ENCODE peak calls at places on chromosomes 7 and 10, in five cellular contexts. X, P, K, D and V are unnamed samples.
A peak's percentile ranks its signal among the peaks of the same experiment; 100 is the strongest.

GRCh38 chr10:118875087-118875486 is 120.3 kb upstream of the CACUL1 start:
- DNase-seq in D (no peak), P (no peak), K (no peak), X (no peak), V (no peak)

GRCh38 chr7:265998-266850 is 23.7 kb upstream of the FOXL3 start:
- DNase-seq in D (no peak), K (no peak), P (no peak), X (no peak), V (peak; percentile 71)

GRCh38 chr10:6907877-6908530 is 327.9 kb upstream of the PRKCQ start:
- DNase-seq in X (no peak), D (no peak), P (no peak), K (no peak), V (no peak)

GRCh38 chr10:118807512-118808305 is 52.9 kb upstream of the CACUL1 start:
- DNase-seq in K (no peak), P (no peak), X (no peak), D (no peak), V (no peak)

GRCh38 chr7:41881313-41882130 is 178.6 kb upstream of the INHBA start:
- DNase-seq in K (no peak), P (no peak), D (no peak), X (no peak), V (peak; percentile 60)

GRCh38 chr7:87875151-87876039 is 765 bp downstream of the SLC25A40 start:
- DNase-seq in K (peak; percentile 9), P (no peak), D (no peak), X (peak; percentile 9), V (peak; percentile 48)

GRCh38 chr7:77426052-77426404 is 9.9 kb upstream of the GSAP start:
- DNase-seq in P (no peak), K (no peak), X (no peak), D (no peak), V (no peak)

GRCh38 chr10:101441539-101442455 is 87.8 kb downstream of the BTRC start:
- DNase-seq in P (peak; percentile 69), K (peak; percentile 67), X (peak; percentile 63), D (no peak), V (no peak)

GRCh38 chr7:155984609-155985405 is 172.5 kb upstream of the SHH start:
- DNase-seq in P (no peak), K (no peak), D (no peak), X (no peak), V (no peak)

GRCh38 chr10:48414778-48415177 is 108.3 kb downstream of the MAPK8 start:
- DNase-seq in D (no peak), X (peak; percentile 55), K (peak; percentile 77), P (peak; percentile 57), V (no peak)

GRCh38 chr10:12839349-12839927 is 162.1 kb downstream of the CCDC3 start:
- DNase-seq in D (no peak), K (no peak), X (no peak), P (no peak), V (peak; percentile 17)

GRCh38 chr10:32386623-32387022 is 39.7 kb upstream of the EPC1 start:
- DNase-seq in K (no peak), P (peak; percentile 3), X (peak; percentile 59), D (no peak), V (no peak)

GRCh38 chr10:33416691-33417090 is 82.2 kb upstream of the NRP1 start:
- DNase-seq in K (no peak), D (no peak), X (no peak), P (no peak), V (no peak)

GRCh38 chr7:2785071-2785500 is 59.0 kb downstream of the GNA12 start:
- DNase-seq in X (no peak), K (peak; percentile 18), P (peak; percentile 97), D (no peak), V (peak; percentile 79)

GRCh38 chr7:50495746-50496145 is 45.6 kb upstream of the FIGNL1 start:
- DNase-seq in K (no peak), D (no peak), P (no peak), X (no peak), V (no peak)

GRCh38 chr7:117871778-117872538 is 1.3 kb downstream of the CTTNBP2 start:
- DNase-seq in D (peak; percentile 68), K (no peak), P (no peak), X (no peak), V (peak; percentile 62)

GRCh38 chr7:107945332-107945731 is 54.3 kb downstream of the DLD start:
- DNase-seq in P (no peak), K (no peak), D (no peak), X (no peak), V (no peak)

GRCh38 chr7:151795168-151795754 is 81.7 kb downstream of the PRKAG2 start:
- DNase-seq in P (no peak), D (no peak), X (peak; percentile 34), K (no peak), V (peak; percentile 52)

GRCh38 chr10:36720931-36721330 is 404.5 kb upstream of the ANKRD30A start:
- DNase-seq in D (no peak), X (peak; percentile 100), K (no peak), P (no peak), V (no peak)

GRCh38 chr10:22629843-22630228 is 84.5 kb downstream of the PIP4K2A start:
- DNase-seq in D (no peak), P (no peak), K (no peak), X (no peak), V (no peak)

GRCh38 chr7:70316745-70317144 is 718.5 kb downstream of the AUTS2 start:
- DNase-seq in D (no peak), P (no peak), K (no peak), X (no peak), V (no peak)

GRCh38 chr10:84217746-84218145 is 7.6 kb downstream of the LRIT2 start:
- DNase-seq in X (no peak), P (no peak), D (no peak), K (no peak), V (no peak)

GRCh38 chr7:235576-236395 is 43.4 kb downstream of the FAM20C start:
- DNase-seq in P (no peak), X (no peak), D (no peak), K (no peak), V (no peak)

GRCh38 chr7:24035653-24036414 is 248.2 kb upstream of the NPY start:
- DNase-seq in P (no peak), X (no peak), D (no peak), K (no peak), V (no peak)

GRCh38 chr7:108017776-108018151 is 14.8 kb upstream of the LAMB1 start:
- DNase-seq in K (no peak), D (no peak), P (no peak), X (no peak), V (no peak)

GRCh38 chr7:40507166-40507565 is 372.4 kb downstream of the SUGCT start:
- DNase-seq in P (no peak), K (peak; percentile 17), D (no peak), X (peak; percentile 57), V (no peak)

GRCh38 chr7:78558571-78558970 is 760.0 kb downstream of the PHTF2 start:
- DNase-seq in D (no peak), X (no peak), P (no peak), K (no peak), V (no peak)

DNA sequence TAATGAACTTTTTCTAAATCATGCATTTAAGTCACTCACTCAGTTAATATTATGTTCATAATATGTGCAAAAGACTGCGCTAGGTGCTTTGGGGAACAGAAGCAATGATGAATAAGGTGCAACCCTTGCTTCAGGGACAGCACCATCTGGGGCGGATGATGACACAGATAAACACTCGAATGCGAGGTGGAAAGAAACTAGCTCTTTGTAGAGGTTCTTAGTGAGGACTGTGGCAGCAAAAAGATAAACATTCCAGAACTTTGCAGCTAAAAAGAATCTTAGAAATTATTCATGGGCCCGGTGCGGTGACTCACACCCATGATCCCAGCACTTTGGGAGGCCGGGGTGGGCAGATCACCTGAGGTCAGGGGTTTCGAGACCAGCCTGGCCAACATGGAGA is 29.7 kb upstream of the CHST15 start:
- DNase-seq in D (no peak), X (no peak), P (peak; percentile 66), K (no peak), V (no peak)
- H3K27ac ChIP-seq in D (no peak overlapping the region), X (no peak overlapping the region), P (no peak overlapping the region), K (no peak overlapping the region), V (no peak overlapping the region)

DNA sequence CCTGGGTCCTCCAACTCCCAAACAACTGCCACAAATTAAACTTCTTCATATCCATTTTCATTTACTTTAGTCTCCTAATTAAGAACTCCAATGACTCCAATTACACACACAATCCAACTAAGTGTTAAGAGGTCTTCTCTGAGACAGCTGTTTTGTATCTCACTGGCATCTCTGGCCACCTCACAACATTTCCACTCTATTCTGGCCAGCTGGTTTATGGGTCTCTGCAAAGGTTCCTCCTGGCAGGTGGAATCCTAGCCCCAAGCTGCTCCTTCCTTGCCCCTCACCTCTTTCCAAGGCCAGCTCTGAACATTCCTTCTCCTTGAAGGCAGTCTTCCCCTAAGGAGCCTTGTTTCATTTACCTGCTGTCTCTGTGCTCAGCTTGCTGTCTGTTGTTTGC is 123.1 kb upstream of the HPS1 start:
- DNase-seq in D (no peak), P (no peak), X (no peak), K (no peak), V (no peak)
- H2AFZ ChIP-seq in D (no peak overlapping the region), P (no peak overlapping the region), X (no peak overlapping the region), K (no peak overlapping the region), V (no peak overlapping the region)

DNA sequence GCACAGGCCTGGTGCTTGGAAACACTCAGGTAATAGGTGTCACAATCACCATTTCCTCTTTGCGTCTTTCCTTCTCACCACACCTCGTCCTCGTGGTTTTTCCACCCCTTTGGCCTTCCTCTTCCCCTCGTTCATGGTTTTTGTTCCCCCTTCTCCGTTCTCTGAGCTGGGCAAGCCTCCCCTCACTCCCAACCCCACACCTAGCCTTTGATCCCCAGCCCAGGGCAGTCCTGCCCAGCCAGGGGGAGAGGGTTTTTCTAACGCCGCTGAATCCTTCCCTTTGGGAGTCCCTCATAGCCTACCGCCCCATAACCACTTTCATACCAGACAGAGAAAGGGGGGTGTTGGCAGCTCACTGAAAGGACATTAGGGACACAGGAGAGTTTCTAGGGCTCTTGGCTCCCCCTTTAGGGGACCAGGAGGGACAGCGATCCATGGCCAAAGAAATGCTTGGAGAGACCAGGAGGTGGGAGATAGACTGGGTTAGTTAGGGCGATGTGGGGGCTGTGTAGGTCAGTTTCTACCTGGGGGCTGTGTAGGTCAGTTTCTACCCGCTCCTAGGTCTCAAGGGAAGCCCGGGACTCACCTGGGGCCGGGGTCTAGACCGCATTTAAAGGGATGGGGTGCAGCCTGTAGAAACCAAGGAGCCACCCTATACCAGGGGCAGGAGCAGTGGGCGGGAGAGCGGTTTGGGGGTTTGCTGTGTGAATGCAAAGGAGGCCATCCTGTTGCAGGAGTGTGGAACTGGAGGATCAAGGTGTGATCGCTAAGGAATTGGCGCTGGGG is 1.4 kb downstream of the EPHB4 start:
- DNase-seq in K (peak; percentile 39), X (peak; percentile 40), P (peak; percentile 26), D (peak; percentile 52), V (peak; percentile 93)
- H3K4me3 ChIP-seq in K (peak overlapping the region; percentile 72), X (peak overlapping the region; percentile 99), P (peak overlapping the region; percentile 80), D (peak overlapping the region; percentile 90), V (peak overlapping the region; percentile 77)

DNA sequence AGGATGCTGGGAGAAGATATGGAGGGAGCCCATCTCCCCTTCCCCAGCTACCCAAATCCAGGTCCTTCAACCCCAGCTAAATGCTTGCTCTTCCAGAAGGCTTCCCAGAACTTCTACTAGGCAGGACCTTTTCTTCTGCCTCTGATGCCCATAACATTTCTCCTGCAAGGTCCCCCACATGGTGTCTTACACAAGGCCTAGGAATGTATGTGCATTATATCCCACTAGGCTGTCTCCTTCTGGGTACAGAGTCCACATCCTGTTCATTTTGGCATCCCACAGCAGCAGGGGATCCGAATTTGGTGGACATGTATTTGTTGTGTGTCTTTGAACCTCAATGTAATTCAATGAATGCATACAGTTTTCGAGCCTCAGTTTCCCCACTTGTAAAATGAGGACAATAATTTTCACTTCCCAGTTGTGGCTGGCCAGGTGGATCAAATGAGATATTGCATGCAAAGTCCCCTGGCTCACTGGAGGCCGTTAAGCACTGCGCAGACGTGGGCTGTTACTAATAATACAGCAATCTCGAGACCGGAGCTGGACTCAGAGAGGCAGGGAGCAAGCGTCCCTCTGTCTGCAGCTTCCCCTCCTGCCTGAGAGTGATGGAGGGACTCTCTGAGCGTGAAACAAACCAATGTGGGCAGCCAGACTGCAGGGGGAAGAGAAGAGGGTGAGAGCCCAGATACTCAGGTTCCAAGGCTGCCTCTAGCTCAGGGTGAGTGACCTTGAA is 18.6 kb upstream of the YWHAG start:
- DNase-seq in K (no peak), D (no peak), P (no peak), X (no peak), V (peak; percentile 69)
- H3K27ac ChIP-seq in K (no peak overlapping the region), D (no peak overlapping the region), P (peak overlapping the region; percentile 0), X (no peak overlapping the region), V (peak overlapping the region; percentile 13)